ENCODE peak calls at places on chromosomes 5 and 9, in eight cellular contexts. H is AG04450, E is mucosa of descending colon, G is Panc1, B is IMR-90, D is sigmoid colon, R is tibial nerve, A is ovary. W is an unnamed sample. For H3K9me3, the result is how much of the 10 kb centered on the place peaks cover.

GRCh38 chr5:82320971-82321370 is 42.8 kb upstream of the RPS23 start:
- DNase-seq in A (no peak), D (no peak), G (no peak), B (no peak), R (no peak), E (no peak), H (no peak), W (no peak)

GRCh38 chr5:141330299-141331080 is at the start of gene PCDHGA1:
- DNase-seq in R (no peak), A (no peak), E (no peak), D (no peak), G (no peak), H (no peak), B (peak), W (no peak)

GRCh38 chr5:57441557-57441956 is 41.1 kb downstream of the ACTBL2 start:
- DNase-seq in H (peak), R (no peak), A (no peak), G (no peak), B (peak), D (no peak), E (no peak), W (no peak)

GRCh38 chr5:102540251-102540812 is 41.5 kb upstream of the SLCO6A1 start:
- DNase-seq in G (no peak), D (no peak), R (no peak), A (no peak), E (no peak), B (no peak), H (no peak), W (no peak)

GRCh38 chr5:10702040-10702629 is 58.9 kb downstream of the DAP start:
- DNase-seq in G (no peak), E (no peak), R (no peak), H (peak), B (peak), A (peak), D (no peak), W (no peak)

GRCh38 chr5:111627862-111628261 is 115.5 kb upstream of the STARD4 start:
- DNase-seq in B (no peak), D (no peak), E (no peak), H (no peak), G (no peak), A (no peak), R (no peak), W (no peak)

GRCh38 chr5:96876292-96876850 is at the start of gene ERAP2:
- DNase-seq in E (no peak), A (no peak), R (no peak), H (no peak), G (no peak), D (no peak), B (peak), W (no peak)

GRCh38 chr9:35396560-35397215 is 93.2 kb upstream of the RUSC2 start:
- DNase-seq in G (no peak), B (no peak), A (no peak), D (no peak), E (no peak), R (no peak), H (no peak), W (no peak)

GRCh38 chr9:109254317-109254716 is 66.5 kb downstream of the EPB41L4B start:
- DNase-seq in R (no peak), B (peak), A (no peak), G (no peak), D (no peak), H (peak), E (no peak), W (no peak)

DNA sequence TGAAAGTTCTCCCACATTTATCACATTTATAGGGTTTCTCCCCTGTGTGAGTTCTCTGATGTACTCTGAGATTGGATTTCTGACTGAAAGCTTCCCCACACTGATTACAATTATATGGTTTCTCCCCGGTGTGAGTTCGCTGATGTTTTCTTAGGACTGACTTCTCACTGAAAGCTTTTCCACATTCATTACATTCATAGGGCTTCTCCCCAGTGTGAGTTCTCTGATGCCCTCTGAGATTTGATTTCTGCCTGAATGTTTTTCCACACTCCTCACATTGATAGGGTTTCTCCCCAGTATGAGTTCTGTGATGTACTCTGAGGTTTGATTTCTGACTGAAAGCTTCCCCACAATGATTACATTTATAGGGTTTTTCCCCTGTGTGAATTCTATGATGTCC is 36.3 kb downstream of the ZNF782 start:
- DNase-seq in G (no peak), H (no peak), E (no peak), B (no peak), A (no peak), R (no peak), D (no peak), W (no peak)
- H3K9me3 ChIP-seq in G (half or more), H (under half), E (half or more), B (under half), A (under half), R (under half), D (half or more), W (under half)

DNA sequence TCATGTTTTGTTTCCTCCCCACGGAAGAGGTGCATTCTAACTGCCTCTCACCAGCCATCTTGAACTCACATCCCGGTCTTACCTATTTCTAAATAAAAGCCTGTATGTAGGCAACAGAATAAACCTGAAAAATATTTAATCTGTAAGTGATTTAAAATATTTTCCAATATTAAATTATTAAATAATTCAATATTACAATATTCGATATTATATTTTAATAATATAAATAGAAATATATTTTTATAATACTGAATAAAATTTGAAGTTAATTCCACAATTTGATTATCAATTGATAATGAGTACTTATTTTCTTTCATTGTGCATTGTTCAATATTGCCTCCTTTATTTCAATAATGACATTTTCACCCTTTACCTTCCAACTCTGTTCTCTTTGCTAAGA is 404.4 kb downstream of the CYLC2 start:
- DNase-seq in A (no peak), B (no peak), G (no peak), H (no peak), E (no peak), R (no peak), D (no peak), W (no peak)
- H3K9me3 ChIP-seq in A (under half), B (under half), G (under half), H (under half), E (under half), R (under half), D (under half), W (under half)

GRCh38 chr5:3347741-3348140 is 247.9 kb upstream of the IRX1 start:
- DNase-seq in D (peak), R (no peak), E (no peak), B (no peak), H (no peak), G (no peak), A (no peak), W (no peak)
- H3K9me3 ChIP-seq in D (under half), R (under half), E (under half), B (under half), H (half or more), G (under half), A (under half), W (under half)

GRCh38 chr5:158209219-158209908 is 350.4 kb upstream of the CLINT1 start:
- DNase-seq in G (no peak), E (no peak), R (no peak), B (no peak), D (no peak), A (no peak), H (no peak), W (no peak)

GRCh38 chr5:158207733-158208132 is 348.8 kb upstream of the CLINT1 start:
- DNase-seq in R (no peak), E (no peak), G (no peak), D (no peak), H (no peak), B (no peak), A (no peak), W (no peak)

GRCh38 chr5:158212915-158213314 is 354.0 kb upstream of the CLINT1 start:
- DNase-seq in A (no peak), B (peak), D (no peak), G (no peak), R (no peak), E (no peak), H (no peak), W (peak)

DNA sequence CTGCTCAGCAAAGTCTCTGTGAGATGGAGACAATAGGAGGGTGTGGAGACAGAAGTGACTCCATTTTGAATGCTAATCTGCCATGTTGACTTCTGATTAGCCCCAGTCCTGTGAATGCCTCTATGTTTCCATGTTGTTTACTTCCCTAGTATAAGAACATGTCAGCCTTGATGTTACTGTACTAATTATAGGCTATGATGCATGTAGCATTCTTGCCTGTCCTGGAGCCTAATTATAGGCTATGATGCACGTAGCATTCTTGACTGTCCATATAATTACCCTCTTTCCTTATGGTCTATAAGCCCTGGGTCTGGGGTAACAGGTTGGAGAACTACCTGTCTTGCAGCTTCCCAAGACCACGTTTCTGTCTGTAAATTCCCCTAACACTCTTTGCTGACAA is 353.3 kb upstream of the CLINT1 start:
- DNase-seq in A (no peak), B (no peak), E (no peak), G (no peak), D (no peak), H (no peak), R (no peak), W (no peak)
- H3K9me3 ChIP-seq in A (under half), B (under half), E (under half), G (under half), D (under half), H (under half), R (under half), W (under half)

DNA sequence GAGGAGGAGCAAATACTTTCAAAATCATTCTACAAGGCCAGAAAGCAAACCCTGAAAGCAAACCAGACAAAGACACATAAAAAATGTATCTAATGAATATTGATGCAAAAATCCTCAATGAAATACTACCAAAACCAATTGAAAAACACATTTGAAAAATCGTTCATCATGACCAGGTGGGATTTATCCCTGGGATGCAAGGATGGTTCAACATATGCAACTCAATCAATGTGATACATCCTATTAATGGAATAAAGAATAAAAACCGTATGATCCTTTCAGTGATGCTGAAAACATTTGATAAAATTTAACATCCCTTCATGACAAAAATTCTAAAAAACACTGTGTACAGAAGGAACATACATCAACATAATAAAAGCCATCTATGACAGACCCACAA is 337.6 kb downstream of the NNT start:
- DNase-seq in G (no peak), A (no peak), E (no peak), D (no peak), R (no peak), B (no peak), H (no peak), W (no peak)
- H3K9me3 ChIP-seq in G (under half), A (under half), E (half or more), D (under half), R (under half), B (under half), H (under half), W (under half)

GRCh38 chr9:138098908-138099791 is 221.6 kb downstream of the CACNA1B start:
- DNase-seq in A (no peak), R (no peak), G (no peak), D (no peak), H (no peak), E (no peak), B (no peak), W (no peak)
- H3K9me3 ChIP-seq in A (under half), R (under half), G (under half), D (under half), H (half or more), E (under half), B (half or more), W (under half)

GRCh38 chr5:17907094-17907493 is 272.8 kb downstream of the TAF11L14 start:
- DNase-seq in D (no peak), E (no peak), R (no peak), H (no peak), B (no peak), G (no peak), A (no peak), W (no peak)
- H3K9me3 ChIP-seq in D (under half), E (under half), R (under half), H (under half), B (under half), G (under half), A (under half), W (under half)

GRCh38 chr5:77630246-77631165 is 8.0 kb downstream of the OTP start:
- DNase-seq in D (no peak), H (no peak), G (peak), E (peak), A (no peak), R (no peak), B (no peak), W (no peak)

GRCh38 chr5:77628840-77629552 is 9.5 kb downstream of the OTP start:
- DNase-seq in G (no peak), B (no peak), A (no peak), R (no peak), H (no peak), E (no peak), D (no peak), W (no peak)

GRCh38 chr5:77632526-77633268 is 5.8 kb downstream of the OTP start:
- DNase-seq in G (no peak), D (no peak), B (no peak), E (no peak), A (no peak), R (no peak), H (no peak), W (no peak)

GRCh38 chr5:77629553-77630245 is 8.8 kb downstream of the OTP start:
- DNase-seq in A (no peak), H (no peak), B (no peak), G (no peak), R (no peak), D (no peak), E (no peak), W (no peak)

GRCh38 chr5:77631166-77631582 is 7.3 kb downstream of the OTP start:
- DNase-seq in H (no peak), A (no peak), G (no peak), E (no peak), R (no peak), B (no peak), D (no peak), W (no peak)
- H3K9me3 ChIP-seq in H (under half), A (under half), G (under half), E (under half), R (under half), B (under half), D (under half), W (under half)